ENCODE peak calls at places on chromosomes 13 and 19, in five cellular contexts. D is AG04450, G is nephron progenitor cell, I is fibroblast of pulmonary artery, H is tibial artery. O is an unnamed sample.

GRCh38 chr19:38527466-38528136 is 90.2 kb downstream of the MAP4K1 start:
- DNase-seq in D (no peak), G (peak), I (no peak), H (no peak), O (no peak)

GRCh38 chr19:4051175-4052101 is 15.3 kb downstream of the ZBTB7A start:
- DNase-seq in D (no peak), G (no peak), I (no peak), H (no peak), O (no peak)

GRCh38 chr13:105518086-105518485 is 1017.4 kb downstream of the EFNB2 start:
- DNase-seq in D (no peak), G (no peak), I (peak), H (no peak), O (no peak)

GRCh38 chr13:109154146-109154545 is 524.7 kb downstream of the MYO16 start:
- DNase-seq in D (no peak), G (no peak), I (no peak), H (no peak), O (no peak)

GRCh38 chr19:4528843-4529242 is 6.2 kb downstream of the PLIN5 start:
- DNase-seq in D (no peak), G (no peak), I (no peak), H (no peak), O (no peak)

GRCh38 chr13:75072368-75072767 is 409.6 kb downstream of the TBC1D4 start:
- DNase-seq in D (no peak), G (no peak), I (no peak), H (no peak), O (no peak)

GRCh38 chr13:20197361-20197834 is 4.7 kb upstream of the GJB2 start:
- DNase-seq in D (no peak), G (no peak), I (peak), H (no peak), O (no peak)

GRCh38 chr19:1860133-1860775 is 3.1 kb downstream of the KLF16 start:
- DNase-seq in D (no peak), G (peak), I (peak), H (no peak), O (peak)

GRCh38 chr13:65787087-65787486 is 1443.0 kb downstream of the PCDH9 start:
- DNase-seq in D (no peak), G (no peak), I (peak), H (no peak), O (no peak)

GRCh38 chr13:95874286-95874685 is 178.9 kb downstream of the UGGT2 start:
- DNase-seq in D (no peak), G (no peak), I (no peak), H (no peak), O (no peak)

GRCh38 chr19:45294291-45295029 is 28.2 kb downstream of the CKM start:
- DNase-seq in D (no peak), G (no peak), I (no peak), H (no peak), O (peak)

GRCh38 chr13:37187611-37188010 is 82.1 kb upstream of the CSNK1A1L start:
- DNase-seq in D (no peak), G (no peak), I (peak), H (no peak), O (no peak)

GRCh38 chr19:32230441-32230840 is 115.0 kb upstream of the ZNF507 start:
- DNase-seq in D (no peak), G (no peak), I (no peak), H (no peak), O (no peak)

GRCh38 chr19:35555301-35556005 is 8.0 kb downstream of the ATP4A start:
- DNase-seq in D (no peak), G (peak), I (peak), H (no peak), O (no peak)

GRCh38 chr19:44581288-44581687 is 32.1 kb upstream of the IGSF23 start:
- DNase-seq in D (no peak), G (no peak), I (no peak), H (no peak), O (no peak)

GRCh38 chr13:59120297-59120843 is 1043.4 kb downstream of the DIAPH3 start:
- DNase-seq in D (no peak), G (no peak), I (peak), H (no peak), O (no peak)

GRCh38 chr19:43908659-43909058 is 26.4 kb downstream of the ZNF45 start:
- DNase-seq in D (no peak), G (no peak), I (no peak), H (no peak), O (no peak)

GRCh38 chr19:43690444-43690843 is 20.5 kb upstream of the PLAUR start:
- DNase-seq in D (no peak), G (no peak), I (no peak), H (no peak), O (no peak)

GRCh38 chr19:35713904-35714440 is 3.8 kb upstream of the KMT2B start:
- DNase-seq in D (no peak), G (no peak), I (no peak), H (no peak), O (no peak)

GRCh38 chr13:43061496-43062280 is 38.3 kb downstream of the DNAJC15 start:
- DNase-seq in D (no peak), G (no peak), I (no peak), H (no peak), O (no peak)

GRCh38 chr19:37718357-37718756 is 1.2 kb downstream of the ZNF607 start:
- DNase-seq in D (no peak), G (no peak), I (no peak), H (no peak), O (no peak)

GRCh38 chr13:95512957-95513356 is 39.6 kb upstream of the CLDN10 start:
- DNase-seq in D (no peak), G (no peak), I (no peak), H (no peak), O (no peak)

GRCh38 chr19:56930647-56931592 is 90.4 kb upstream of the PEG3 start:
- DNase-seq in D (no peak), G (no peak), I (no peak), H (no peak), O (no peak)

GRCh38 chr13:43305416-43305815 is 282.0 kb downstream of the DNAJC15 start:
- DNase-seq in D (no peak), G (no peak), I (peak), H (no peak), O (no peak)

GRCh38 chr19:31496076-31496475 is 146.8 kb upstream of the TSHZ3 start:
- DNase-seq in D (no peak), G (no peak), I (no peak), H (no peak), O (no peak)

GRCh38 chr19:3163230-3163886 is 15.2 kb upstream of the S1PR4 start:
- DNase-seq in D (peak), G (peak), I (peak), H (no peak), O (peak)

GRCh38 chr19:8575467-8575997 is 1.7 kb downstream of the MYO1F start:
- DNase-seq in D (no peak), G (no peak), I (peak), H (no peak), O (no peak)

GRCh38 chr19:7355151-7355845 is 6.6 kb downstream of the ARHGEF18 start:
- DNase-seq in D (no peak), G (no peak), I (peak), H (no peak), O (no peak)

GRCh38 chr13:104426435-104426834 is 1360.2 kb upstream of the SLC10A2 start:
- DNase-seq in D (no peak), G (no peak), I (no peak), H (no peak), O (no peak)

GRCh38 chr19:47651691-47652090 is 42.8 kb downstream of the BICRA start:
- DNase-seq in D (no peak), G (no peak), I (no peak), H (no peak), O (no peak)
- TF ChIP-seq CTCF in D (no peak), G (no peak), I (no peak), H (no peak), O (no peak)

DNA sequence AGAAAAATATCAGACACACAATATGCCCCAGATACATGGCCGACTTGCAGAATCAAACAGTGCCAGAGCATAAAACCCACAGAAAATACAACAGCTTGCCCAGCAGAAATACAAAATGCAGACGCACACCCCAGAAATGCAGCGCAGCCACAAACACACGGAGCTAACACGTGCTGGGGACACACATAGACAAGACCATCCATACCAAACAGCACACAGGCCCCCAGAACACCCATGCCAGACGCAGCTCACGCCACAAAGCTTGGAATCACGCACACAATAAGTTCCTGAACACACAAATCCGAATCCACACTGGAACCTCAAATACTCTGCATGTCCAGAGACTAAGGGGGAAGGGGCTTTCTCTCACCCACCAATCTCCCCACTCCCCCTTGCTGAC is 17.1 kb downstream of the CCDC97 start:
- DNase-seq in D (no peak), G (no peak), I (no peak), H (no peak), O (no peak)
- TF ChIP-seq CTCF in D (no peak), G (no peak), I (no peak), H (no peak), O (no peak)

GRCh38 chr19:16057062-16057461 is 19.2 kb upstream of the TPM4 start:
- DNase-seq in D (no peak), G (no peak), I (no peak), H (no peak), O (no peak)
- TF ChIP-seq CTCF in D (no peak), G (no peak), I (no peak), H (no peak), O (no peak)

GRCh38 chr13:102394158-102395053 is 7.4 kb downstream of the FGF14 start:
- DNase-seq in D (peak), G (peak), I (peak), H (peak), O (peak)
- TF ChIP-seq CTCF in D (peak), G (no peak), I (no peak), H (no peak), O (no peak)

GRCh38 chr13:23684647-23685046 is 114.4 kb downstream of the TNFRSF19 start:
- DNase-seq in D (no peak), G (no peak), I (no peak), H (no peak), O (no peak)
- TF ChIP-seq CTCF in D (no peak), G (no peak), I (no peak), H (no peak), O (no peak)